ENCODE peak calls at places on chromosomes 7 and 10, in six cellular contexts. A is WERI-Rb-1, B is RWPE1, L is fibroblast of the aortic adventitia, I is C1 segment of cervical spinal cord, R is GM10248. T is an unnamed sample.

GRCh38 chr10:48459270-48460147 is 145.4 kb downstream of the ARHGAP22 start:
- DNase-seq in A (peak; percentile 9), B (no peak), L (no peak), I (no peak), R (no peak), T (peak; percentile 44)

GRCh38 chr10:27660705-27661104 is 84.9 kb downstream of the MKX start:
- DNase-seq in A (no peak), B (no peak), L (no peak), I (no peak), R (no peak), T (no peak)

GRCh38 chr10:42753507-42754154 is 29.0 kb upstream of the BMS1 start:
- DNase-seq in A (no peak), B (no peak), L (no peak), I (no peak), R (no peak), T (peak; percentile 58)

GRCh38 chr7:128076831-128077271 is 45.6 kb upstream of the LRRC4 start:
- DNase-seq in A (peak; percentile 37), B (no peak), L (peak; percentile 30), I (no peak), R (no peak), T (no peak)

GRCh38 chr7:99375070-99375807 is 709 bp downstream of the ARPC1B start:
- DNase-seq in A (peak; percentile 67), B (peak; percentile 80), L (peak; percentile 72), I (peak; percentile 72), R (peak; percentile 81), T (peak; percentile 85)

GRCh38 chr7:74364061-74364460 is 74.9 kb downstream of the CLIP2 start:
- DNase-seq in A (peak; percentile 32), B (no peak), L (no peak), I (no peak), R (no peak), T (peak; percentile 45)

GRCh38 chr7:41832936-41833335 is 130.0 kb upstream of the INHBA start:
- DNase-seq in A (no peak), B (no peak), L (no peak), I (no peak), R (no peak), T (no peak)

GRCh38 chr10:103458720-103459119 is at the start of gene CALHM1:
- DNase-seq in A (peak; percentile 85), B (peak; percentile 54), L (no peak), I (no peak), R (peak; percentile 86), T (no peak)

GRCh38 chr10:26367771-26368170 is 70.4 kb upstream of the APBB1IP start:
- DNase-seq in A (no peak), B (peak; percentile 59), L (peak; percentile 53), I (no peak), R (peak; percentile 27), T (no peak)

GRCh38 chr10:24707445-24707844 is 16.2 kb downstream of the ARHGAP21 start:
- DNase-seq in A (no peak), B (no peak), L (no peak), I (no peak), R (peak; percentile 23), T (no peak)

GRCh38 chr7:141158562-141158961 is 84.7 kb downstream of the TMEM178B start:
- DNase-seq in A (no peak), B (peak; percentile 70), L (peak; percentile 84), I (peak; percentile 48), R (no peak), T (no peak)

GRCh38 chr7:50632561-50633413 is 67.6 kb upstream of the DDC start:
- DNase-seq in A (peak; percentile 67), B (peak; percentile 42), L (peak; percentile 40), I (no peak), R (peak; percentile 60), T (peak; percentile 68)

GRCh38 chr10:72466018-72466417 is 111.3 kb upstream of the DNAJB12 start:
- DNase-seq in A (no peak), B (no peak), L (no peak), I (no peak), R (no peak), T (no peak)

GRCh38 chr7:104926905-104927454 is 87.0 kb upstream of the KMT2E start:
- DNase-seq in A (peak; percentile 25), B (no peak), L (no peak), I (no peak), R (no peak), T (no peak)

GRCh38 chr10:129101232-129101980 is 365.6 kb upstream of the MGMT start:
- DNase-seq in A (no peak), B (no peak), L (no peak), I (no peak), R (no peak), T (no peak)

T was measured in D341Med.